ENCODE peak calls at places on chromosomes 13 and 19, in six cellular contexts. R is stomach, E is endothelial cell of umbilical vein, L is SK-N-SH, U is GM12878, X is breast epithelium. S is an unnamed sample.

GRCh38 chr19:4393947-4394590 is 6.3 kb downstream of the SH3GL1 start:
- DNase-seq in L (no peak), R (no peak), X (no peak), U (no peak), E (peak; percentile 61), S (no peak)

GRCh38 chr13:43804461-43805070 is 17.8 kb upstream of the ENOX1 start:
- DNase-seq in R (no peak), X (no peak), E (peak; percentile 83), L (peak; percentile 66), U (peak; percentile 13), S (no peak)

GRCh38 chr13:110634558-110634957 is 19.2 kb downstream of the NAXD start:
- DNase-seq in R (no peak), U (no peak), X (no peak), L (no peak), E (no peak), S (no peak)

GRCh38 chr13:97004886-97005285 is 10.6 kb upstream of the OXGR1 start:
- DNase-seq in U (no peak), E (no peak), R (no peak), L (no peak), X (no peak), S (no peak)

GRCh38 chr13:51849145-51850101 is 4.4 kb upstream of the TMEM272 start:
- DNase-seq in R (no peak), U (no peak), L (peak; percentile 74), X (no peak), E (no peak), S (no peak)

GRCh38 chr19:8252922-8253589 is 43.9 kb downstream of the CERS4 start:
- DNase-seq in U (peak; percentile 48), R (peak; percentile 87), E (peak; percentile 69), X (peak; percentile 81), L (peak; percentile 95), S (peak; percentile 95)

GRCh38 chr13:57557979-57558529 is 73.5 kb upstream of the PCDH17 start:
- DNase-seq in L (peak; percentile 2), R (no peak), X (no peak), U (no peak), E (peak; percentile 54), S (no peak)

GRCh38 chr13:28582225-28582891 is 76.6 kb upstream of the POMP start:
- DNase-seq in E (peak; percentile 20), X (no peak), U (no peak), L (no peak), R (no peak), S (no peak)

GRCh38 chr13:112999414-113000177 is 30.6 kb downstream of the MCF2L start:
- DNase-seq in X (no peak), E (no peak), R (no peak), L (peak; percentile 49), U (no peak), S (no peak)

GRCh38 chr13:111939285-111940278 is 127.4 kb upstream of the SOX1 start:
- DNase-seq in L (no peak), R (peak; percentile 22), X (no peak), E (no peak), U (no peak), S (no peak)

GRCh38 chr19:51689751-51690358 is 3.3 kb upstream of the SPACA6 start:
- DNase-seq in L (peak; percentile 77), E (peak; percentile 37), R (no peak), U (no peak), X (no peak), S (peak; percentile 76)

GRCh38 chr13:94558721-94559120 is 37.2 kb downstream of the TGDS start:
- DNase-seq in R (no peak), E (no peak), U (no peak), X (no peak), L (no peak), S (no peak)

GRCh38 chr19:41352609-41353465 is 885 bp downstream of the TGFB1 start:
- DNase-seq in R (peak; percentile 66), E (peak; percentile 69), L (peak; percentile 79), X (no peak), U (no peak), S (peak; percentile 97)

GRCh38 chr13:41465215-41465907 is 8.0 kb downstream of the RGCC start:
- DNase-seq in U (peak; percentile 88), L (no peak), R (peak; percentile 52), E (peak; percentile 96), X (no peak), S (peak; percentile 94)

GRCh38 chr19:39951686-39952085 is 17.3 kb upstream of the FCGBP start:
- DNase-seq in X (no peak), E (no peak), L (no peak), U (no peak), R (peak; percentile 22), S (no peak)

GRCh38 chr13:99312493-99312883 is 5.3 kb upstream of the GPR183 start:
- DNase-seq in U (no peak), X (no peak), L (peak; percentile 18), R (no peak), E (no peak), S (no peak)

GRCh38 chr19:42313096-42313839 is at the start of gene TMEM145:
- DNase-seq in X (no peak), R (peak; percentile 56), L (peak; percentile 97), U (no peak), E (peak; percentile 19), S (no peak)

GRCh38 chr19:19420570-19421301 is 15.3 kb downstream of the GATAD2A start:
- DNase-seq in L (no peak), E (no peak), X (no peak), U (peak; percentile 87), R (no peak), S (no peak)

GRCh38 chr13:20356437-20356836 is 124.3 kb upstream of the GJB6 start:
- DNase-seq in X (no peak), L (no peak), U (no peak), R (no peak), E (no peak), S (no peak)

GRCh38 chr13:92136449-92137180 is 738.2 kb downstream of the GPC5 start:
- DNase-seq in L (no peak), E (no peak), X (no peak), R (no peak), U (no peak), S (no peak)

GRCh38 chr19:22622901-22623840 is 11.0 kb upstream of the ZNF492 start:
- DNase-seq in X (no peak), E (no peak), L (peak; percentile 83), U (no peak), R (no peak), S (no peak)

GRCh38 chr13:114058051-114058867 is 74.2 kb downstream of the RASA3 start:
- DNase-seq in E (peak; percentile 25), L (no peak), U (no peak), X (no peak), R (no peak), S (no peak)
- H3K4me1 ChIP-seq in E (peaks cover 23% of the 10 kb centered on the region), L (peaks cover 10% of the 10 kb centered on the region), U (peaks cover 13% of the 10 kb centered on the region), X (peaks cover 5% of the 10 kb centered on the region), R (peaks cover 4% of the 10 kb centered on the region), S (peaks cover 56% of the 10 kb centered on the region)

DNA sequence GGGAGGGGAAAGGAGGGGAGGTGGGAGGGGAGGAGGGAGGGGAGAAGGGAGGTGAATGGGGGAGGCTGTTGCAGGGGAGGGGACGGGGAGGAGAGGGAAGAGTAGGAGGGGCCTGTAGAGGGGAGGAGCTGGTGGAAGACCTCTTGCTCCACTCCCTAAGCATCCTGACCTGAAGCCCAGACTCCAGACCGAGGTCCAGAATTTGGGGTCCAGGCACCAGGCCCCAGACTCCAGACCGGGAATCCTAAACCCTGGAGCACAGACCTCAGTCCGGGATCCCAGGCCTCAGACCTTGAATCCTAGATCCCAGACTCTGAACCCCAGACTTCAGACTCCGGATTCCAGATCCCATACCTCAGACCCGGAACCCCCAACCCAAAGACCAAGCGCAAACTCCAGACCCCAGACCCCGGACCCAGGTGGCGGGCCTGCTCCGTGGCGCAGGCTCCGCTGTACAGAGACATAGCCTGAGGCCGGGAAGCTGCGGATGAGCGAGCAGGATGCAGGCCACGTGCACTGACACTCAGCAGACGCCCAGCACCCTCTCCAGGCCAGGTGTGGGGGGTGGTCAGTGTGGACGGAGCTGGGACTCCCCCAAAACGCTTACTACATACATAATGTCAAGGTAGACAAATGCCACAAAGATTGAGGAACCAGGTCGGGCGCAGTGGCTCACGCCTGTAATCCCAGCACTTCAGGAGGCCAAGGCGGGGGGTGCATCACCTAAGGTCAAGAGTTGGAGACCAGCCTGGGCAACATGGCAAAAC is 710 bp upstream of the BTBD2 start:
- DNase-seq in X (peak; percentile 78), E (peak; percentile 42), L (peak; percentile 87), U (peak; percentile 46), R (peak; percentile 69), S (no peak)
- TF ChIP-seq POLR2AphosphoS5 in X (no peak), E (no peak), L (peak; percentile 53), U (no peak), R (no peak), S (no peak)

DNA sequence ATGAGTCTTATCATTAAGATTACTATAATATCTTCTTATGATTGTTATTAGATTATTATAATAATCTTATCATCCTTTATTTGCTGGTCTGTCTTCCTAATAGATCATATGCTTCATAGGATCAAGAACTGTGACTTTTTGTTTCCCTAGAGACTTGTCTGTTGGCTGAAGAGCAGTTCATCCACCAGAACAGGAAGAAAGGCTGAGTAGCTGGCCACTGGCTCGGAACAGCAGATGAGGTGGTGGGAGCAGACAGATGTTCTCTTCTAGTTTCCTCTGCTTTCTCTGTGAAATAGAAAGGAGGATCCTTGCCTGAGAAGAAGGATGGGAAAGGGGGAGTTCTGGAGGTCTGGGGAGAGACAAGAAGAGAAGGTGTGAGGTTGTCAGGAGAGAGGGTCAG is 120.0 kb downstream of the CCNA1 start:
- DNase-seq in L (no peak), E (no peak), U (no peak), R (no peak), X (no peak), S (no peak)
- H3K4me1 ChIP-seq in L (no peaks in the 10 kb centered on the region), E (no peaks in the 10 kb centered on the region), U (no peaks in the 10 kb centered on the region), R (no peaks in the 10 kb centered on the region), X (no peaks in the 10 kb centered on the region), S (no peaks in the 10 kb centered on the region)

DNA sequence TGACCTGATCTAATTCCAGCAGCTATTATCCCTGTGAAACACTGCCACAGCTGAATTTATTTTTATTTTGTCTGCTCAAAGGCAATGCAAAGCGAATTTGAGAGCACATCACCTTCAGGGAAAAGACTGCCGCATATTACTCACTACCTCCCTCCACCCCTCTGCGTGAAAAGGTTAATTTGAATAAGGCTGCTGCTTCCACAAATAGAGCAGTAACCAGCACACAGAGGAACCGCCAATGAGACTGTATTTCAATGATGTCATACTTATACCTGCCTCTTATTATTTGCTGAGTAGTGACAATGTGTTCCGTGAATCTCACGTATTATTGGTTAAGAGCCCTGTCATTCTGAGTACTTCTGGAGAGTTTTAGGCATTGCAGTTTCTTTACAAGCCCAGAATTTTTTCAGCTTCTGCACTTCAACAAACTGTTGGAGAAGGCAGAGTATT is 156.1 kb upstream of the KLF12 start:
- DNase-seq in X (no peak), L (peak; percentile 47), E (peak; percentile 5), U (no peak), R (no peak), S (no peak)
- TF ChIP-seq POLR2AphosphoS5 in X (no peak), L (no peak), E (no peak), U (no peak), R (no peak), S (no peak)

DNA sequence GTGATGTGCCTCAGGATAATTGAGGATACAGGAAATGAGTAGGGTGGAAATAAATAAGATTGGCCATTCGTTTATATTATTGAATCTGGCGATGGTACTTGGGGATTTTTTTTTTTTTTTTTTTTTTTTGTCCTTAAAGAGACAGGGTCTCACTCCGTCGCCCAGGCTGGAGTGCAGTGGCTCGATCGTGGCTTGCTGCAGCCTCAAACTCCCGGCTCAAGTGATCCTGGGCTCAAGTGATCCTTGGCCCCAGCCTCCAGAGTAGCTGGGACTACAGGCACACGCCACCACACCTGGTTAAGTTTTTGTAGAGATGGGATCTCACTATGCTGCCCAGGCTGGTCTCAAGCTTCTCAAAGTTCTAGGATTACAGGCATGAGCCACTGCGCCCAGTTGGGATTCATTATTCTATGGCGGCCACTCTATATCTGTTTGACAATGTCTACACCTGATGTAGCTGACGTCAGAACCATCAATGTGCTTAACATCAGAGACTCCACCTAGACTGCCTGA is 2.7 kb upstream of the MAMSTR start:
- DNase-seq in E (no peak), X (no peak), R (no peak), L (no peak), U (no peak), S (no peak)
- H3K4me1 ChIP-seq in E (peaks cover 30% of the 10 kb centered on the region), X (no peaks in the 10 kb centered on the region), R (peaks cover 26% of the 10 kb centered on the region), L (peaks cover 7% of the 10 kb centered on the region), U (peaks cover 4% of the 10 kb centered on the region), S (peaks cover 83% of the 10 kb centered on the region)

S was measured in spleen.